ENCODE peak calls at places on chromosomes 12 and 14, in six cellular contexts. H is cardiac muscle cell, F is T follicular helper cell, E is AG08395, I is NCI-H2107, V is Calu3. U is an unnamed sample.
A peak's percentile ranks its signal among the peaks of the same experiment; 100 is the strongest.

GRCh38 chr12:108640802-108641445 is 7.2 kb upstream of the SELPLG start:
- DNase-seq in H (peak; percentile 34), F (no peak), E (no peak), I (no peak), V (peak; percentile 33), U (no peak)

GRCh38 chr14:86072134-86072894 is 542.4 kb downstream of the FLRT2 start:
- DNase-seq in H (no peak), F (no peak), E (no peak), I (no peak), V (no peak), U (no peak)

GRCh38 chr14:104283197-104284106 is 145.1 kb downstream of the KIF26A start:
- DNase-seq in H (no peak), F (no peak), E (no peak), I (no peak), V (no peak), U (no peak)

GRCh38 chr12:57803317-57803893 is 15.1 kb downstream of the AVIL start:
- DNase-seq in H (peak; percentile 50), F (peak; percentile 6), E (peak; percentile 77), I (no peak), V (peak; percentile 60), U (peak; percentile 61)

GRCh38 chr12:121576851-121577391 is 3.9 kb downstream of the KDM2B start:
- DNase-seq in H (no peak), F (no peak), E (peak; percentile 83), I (no peak), V (no peak), U (no peak)

GRCh38 chr12:102023343-102023930 is 38.4 kb downstream of the WASHC3 start:
- DNase-seq in H (no peak), F (no peak), E (peak; percentile 6), I (no peak), V (no peak), U (no peak)

GRCh38 chr12:26630546-26631027 is 202.4 kb downstream of the ITPR2 start:
- DNase-seq in H (no peak), F (no peak), E (no peak), I (no peak), V (no peak), U (no peak)

GRCh38 chr14:105173901-105174894 is 5.6 kb upstream of the JAG2 start:
- DNase-seq in H (no peak), F (no peak), E (no peak), I (no peak), V (no peak), U (no peak)

GRCh38 chr12:2877047-2877958 is at the start of the genes FOXM1 and RHNO1:
- DNase-seq in H (peak; percentile 92), F (peak; percentile 81), E (peak; percentile 98), I (peak; percentile 79), V (peak; percentile 90), U (peak; percentile 86)

GRCh38 chr14:69183735-69184134 is 7.6 kb upstream of the EXD2 start:
- DNase-seq in H (no peak), F (no peak), E (no peak), I (no peak), V (no peak), U (peak; percentile 6)

GRCh38 chr14:61649283-61649682 is 46.0 kb upstream of the HIF1A start:
- DNase-seq in H (no peak), F (no peak), E (no peak), I (no peak), V (no peak), U (no peak)

GRCh38 chr14:99564256-99564902 is 39.6 kb downstream of the CCDC85C start:
- DNase-seq in H (peak; percentile 82), F (no peak), E (no peak), I (peak; percentile 56), V (no peak), U (peak; percentile 63)

GRCh38 chr14:65079201-65079600 is 23.1 kb downstream of the MAX start:
- DNase-seq in H (no peak), F (no peak), E (no peak), I (no peak), V (no peak), U (no peak)

GRCh38 chr12:24280085-24280842 is 330.8 kb upstream of the SOX5 start:
- DNase-seq in H (no peak), F (no peak), E (no peak), I (no peak), V (no peak), U (no peak)

GRCh38 chr12:87382959-87383591 is 646.1 kb downstream of the C12orf50 start:
- DNase-seq in H (no peak), F (no peak), E (no peak), I (no peak), V (no peak), U (no peak)